ENCODE peak calls at places on chromosome 12, in six cellular contexts. P is NCI-H1092 treated with DMSO at 0.1 percent for 48 hours; A is NCI-H460; S is GM03348; U is Calu3; O is activated T-cell treated with anti-CD3 and anti-CD28 coated beads, Interleukin-2, amount 50 U/mL, for 72 hours. N is an unnamed sample.

GRCh38 chr12:27285395-27285794 is 41.3 kb downstream of the STK38L start:
- DNase-seq in P (no peak), A (no peak), S (peak), U (no peak), O (no peak), N (no peak)

GRCh38 chr12:73225941-73226340 is 953.8 kb downstream of the TRHDE start:
- DNase-seq in P (no peak), A (no peak), S (no peak), U (no peak), O (no peak), N (no peak)

GRCh38 chr12:55929306-55929791 is 1.6 kb upstream of the DGKA start:
- DNase-seq in P (no peak), A (no peak), S (no peak), U (no peak), O (peak), N (no peak)

GRCh38 chr12:58547217-58547616 is 373.1 kb downstream of the LRIG3 start:
- DNase-seq in P (no peak), A (no peak), S (no peak), U (no peak), O (no peak), N (peak)

GRCh38 chr12:123253606-123254459 is 17.8 kb downstream of the CDK2AP1 start:
- DNase-seq in P (no peak), A (no peak), S (peak), U (no peak), O (no peak), N (no peak)

GRCh38 chr12:24045816-24046257 is 96.4 kb upstream of the SOX5 start:
- DNase-seq in P (no peak), A (no peak), S (no peak), U (no peak), O (no peak), N (peak)

GRCh38 chr12:103799504-103800251 is 41.4 kb downstream of the NT5DC3 start:
- DNase-seq in P (peak), A (peak), S (no peak), U (peak), O (no peak), N (peak)

GRCh38 chr12:25903603-25904245 is 54.8 kb upstream of the RASSF8 start:
- DNase-seq in P (no peak), A (no peak), S (no peak), U (no peak), O (no peak), N (no peak)

GRCh38 chr12:124923906-124924734 is 9.7 kb upstream of the UBC start:
- DNase-seq in P (no peak), A (peak), S (no peak), U (peak), O (no peak), N (no peak)

GRCh38 chr12:60421741-60422140 is 825.9 kb downstream of the SLC16A7 start:
- DNase-seq in P (no peak), A (no peak), S (no peak), U (no peak), O (no peak), N (no peak)

GRCh38 chr12:46217686-46218508 is 50.9 kb downstream of the SLC38A1 start:
- DNase-seq in P (no peak), A (no peak), S (no peak), U (no peak), O (peak), N (no peak)

GRCh38 chr12:93440043-93440835 is 1.5 kb downstream of the UBE2N start:
- DNase-seq in P (no peak), A (no peak), S (no peak), U (no peak), O (no peak), N (no peak)

N was measured in hepatocyte.